ENCODE peak calls at places on chromosome 6, in ten cellular contexts. Y is B cell; X is MG63; D is activated gamma-delta T cell treated with anti-CD3 and anti-CD28 coated beads, Interleukin-2, amount 50 U/mL, for 16 hours; R is effector memory CD8-positive, alpha-beta T cell; W is stimulated activated CD8-positive, alpha-beta memory T cell treated with anti-CD3 and anti-CD28 coated beads, Interleukin-2, amount 100 ng/mL, for 48 hours; A is astrocyte of the cerebellum; B is NCI-H460; F is ELR; H is astrocyte of the spinal cord. C is an unnamed sample.

GRCh38 chr6:26187981-26188635 is 100.9 kb downstream of the HFE start:
- DNase-seq in Y (no peak), X (peak), D (no peak), R (no peak), W (no peak), A (no peak), B (no peak), F (peak), H (no peak), C (no peak)

GRCh38 chr6:69285054-69285453 is 511.8 kb downstream of the LMBRD1 start:
- DNase-seq in Y (no peak), X (no peak), D (no peak), R (no peak), W (no peak), A (no peak), B (no peak), F (no peak), H (no peak), C (no peak)

GRCh38 chr6:37502703-37503485 is 3.2 kb upstream of the CCDC167 start:
- DNase-seq in Y (peak), X (no peak), D (no peak), R (peak), W (no peak), A (no peak), B (no peak), F (no peak), H (no peak), C (no peak)

GRCh38 chr6:15522856-15523529 is 139.8 kb downstream of the DTNBP1 start:
- DNase-seq in Y (no peak), X (no peak), D (no peak), R (no peak), W (no peak), A (no peak), B (no peak), F (no peak), H (no peak), C (no peak)

GRCh38 chr6:163962627-163963117 is 548.2 kb downstream of the QKI start:
- DNase-seq in Y (no peak), X (no peak), D (no peak), R (no peak), W (no peak), A (no peak), B (no peak), F (no peak), H (no peak), C (no peak)

GRCh38 chr6:115591973-115592486 is 468.7 kb downstream of the FRK start:
- DNase-seq in Y (no peak), X (no peak), D (no peak), R (no peak), W (no peak), A (no peak), B (no peak), F (peak), H (no peak), C (no peak)

GRCh38 chr6:87588756-87589407 is 905 bp downstream of the RARS2 start:
- DNase-seq in Y (no peak), X (no peak), D (no peak), R (no peak), W (no peak), A (peak), B (no peak), F (peak), H (no peak), C (no peak)

GRCh38 chr6:54238407-54238806 is 69.8 kb upstream of the TINAG start:
- DNase-seq in Y (no peak), X (no peak), D (no peak), R (no peak), W (no peak), A (peak), B (no peak), F (no peak), H (peak), C (no peak)

GRCh38 chr6:147817042-147817689 is 308.7 kb downstream of the SAMD5 start:
- DNase-seq in Y (no peak), X (no peak), D (no peak), R (no peak), W (no peak), A (no peak), B (no peak), F (no peak), H (no peak), C (no peak)

GRCh38 chr6:146029573-146030184 is 817 bp downstream of the GRM1 start:
- DNase-seq in Y (no peak), X (no peak), D (no peak), R (no peak), W (no peak), A (no peak), B (no peak), F (no peak), H (no peak), C (no peak)

GRCh38 chr6:132506869-132507813 is 5.8 kb downstream of the STX7 start:
- DNase-seq in Y (no peak), X (no peak), D (no peak), R (no peak), W (no peak), A (no peak), B (no peak), F (no peak), H (no peak), C (no peak)

GRCh38 chr6:157665172-157665571 is 157.9 kb upstream of the SNX9 start:
- DNase-seq in Y (no peak), X (no peak), D (no peak), R (no peak), W (no peak), A (no peak), B (no peak), F (no peak), H (no peak), C (no peak)

GRCh38 chr6:44662461-44663121 is 275.1 kb downstream of the CDC5L start:
- DNase-seq in Y (no peak), X (peak), D (no peak), R (no peak), W (no peak), A (peak), B (no peak), F (peak), H (peak), C (no peak)

GRCh38 chr6:70894001-70894400 is 62.9 kb downstream of the B3GAT2 start:
- DNase-seq in Y (no peak), X (no peak), D (no peak), R (no peak), W (no peak), A (no peak), B (no peak), F (no peak), H (no peak), C (no peak)

GRCh38 chr6:144195671-144196070 is 45.4 kb downstream of the STX11 start:
- DNase-seq in Y (no peak), X (no peak), D (no peak), R (no peak), W (no peak), A (peak), B (no peak), F (peak), H (peak), C (no peak)

GRCh38 chr6:154243793-154244768 is 112.5 kb downstream of the IPCEF1 start:
- DNase-seq in Y (no peak), X (no peak), D (no peak), R (no peak), W (no peak), A (no peak), B (no peak), F (no peak), H (no peak), C (no peak)

GRCh38 chr6:109523478-109523877 is 40.5 kb upstream of the ZBTB24 start:
- DNase-seq in Y (no peak), X (peak), D (no peak), R (no peak), W (no peak), A (peak), B (no peak), F (peak), H (peak), C (no peak)

GRCh38 chr6:16925461-16925860 is 164.2 kb upstream of the ATXN1 start:
- DNase-seq in Y (no peak), X (no peak), D (no peak), R (no peak), W (no peak), A (no peak), B (no peak), F (peak), H (peak), C (no peak)

GRCh38 chr6:168328086-168328485 is 8.5 kb upstream of the DACT2 start:
- DNase-seq in Y (no peak), X (no peak), D (no peak), R (no peak), W (no peak), A (no peak), B (no peak), F (no peak), H (no peak), C (no peak)

GRCh38 chr6:31171931-31172882 is 1.7 kb upstream of the POU5F1 start:
- DNase-seq in Y (no peak), X (no peak), D (no peak), R (no peak), W (no peak), A (no peak), B (no peak), F (no peak), H (no peak), C (no peak)

GRCh38 chr6:166237611-166238010 is 70.0 kb upstream of the TBXT start:
- DNase-seq in Y (no peak), X (no peak), D (no peak), R (no peak), W (no peak), A (no peak), B (no peak), F (no peak), H (no peak), C (no peak)

C was measured in dermis microvascular lymphatic vessel endothelial cell.